ENCODE peak calls at places on chromosomes 1 and 21, in five cellular contexts. H is endothelial cell of umbilical vein, M is PC-9, X is mammary epithelial cell, U is fibroblast of lung. G is an unnamed sample.

GRCh38 chr1:246726255-246726679 is 2.1 kb downstream of the SCCPDH start:
- DNase-seq in H (no peak), M (no peak), X (no peak), U (no peak), G (no peak)

GRCh38 chr1:201223852-201224670 is 33.4 kb downstream of the IGFN1 start:
- DNase-seq in X (no peak), H (no peak), M (no peak), U (no peak), G (no peak)

GRCh38 chr21:46118871-46119564 is 21.1 kb downstream of the COL6A2 start:
- DNase-seq in X (no peak), M (no peak), H (no peak), U (no peak), G (no peak)

GRCh38 chr1:171794085-171794484 is 12.6 kb downstream of the METTL13 start:
- DNase-seq in H (no peak), U (no peak), X (peak), M (no peak), G (no peak)

GRCh38 chr1:72623299-72623708 is 341.0 kb upstream of the NEGR1 start:
- DNase-seq in U (peak), M (peak), X (peak), H (peak), G (peak)

GRCh38 chr21:45972716-45973474 is 8.7 kb upstream of the COL6A1 start:
- DNase-seq in U (peak), H (peak), M (no peak), X (no peak), G (peak)

GRCh38 chr1:223759273-223759672 is 46.9 kb downstream of the CAPN2 start:
- DNase-seq in X (no peak), M (no peak), H (no peak), U (no peak), G (peak)

GRCh38 chr1:180486092-180486491 is 16.3 kb downstream of the ACBD6 start:
- DNase-seq in H (no peak), X (no peak), U (no peak), M (no peak), G (peak)

DNA sequence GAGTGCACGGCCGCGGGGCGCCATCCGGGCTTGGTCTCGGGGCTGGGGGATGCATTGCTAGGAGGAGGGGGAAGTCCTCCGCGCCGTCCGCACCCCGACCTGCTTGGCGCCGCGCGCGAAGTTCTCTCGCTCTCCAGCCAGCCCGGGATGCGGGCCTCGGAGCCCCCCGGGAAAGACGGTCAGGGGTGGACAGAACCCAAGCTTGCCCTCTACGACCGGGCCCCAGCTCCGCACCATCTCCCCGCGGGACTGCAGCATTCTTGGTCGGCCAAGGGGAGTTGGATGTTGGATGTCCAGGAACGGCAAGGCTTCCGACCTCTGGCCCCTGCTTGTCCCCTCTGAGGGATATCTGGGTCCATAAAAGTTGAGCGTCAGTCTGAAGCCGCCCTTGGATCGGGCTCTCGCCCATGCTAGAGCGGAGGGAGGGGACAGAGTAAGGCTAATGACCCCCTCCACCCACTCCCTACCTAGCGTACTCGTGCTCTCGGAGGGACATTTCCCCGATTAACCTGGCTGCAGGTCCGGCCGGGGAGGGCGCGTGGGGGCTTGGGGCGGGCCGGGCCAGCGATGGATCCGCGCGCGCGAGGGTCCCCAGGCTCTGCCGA is 522 bp downstream of the DISP3 start:
- DNase-seq in H (peak), M (no peak), X (no peak), U (no peak), G (peak)
- TF ChIP-seq EZH2 in H (peak), M (no peak), X (no peak), U (peak), G (no peak)

DNA sequence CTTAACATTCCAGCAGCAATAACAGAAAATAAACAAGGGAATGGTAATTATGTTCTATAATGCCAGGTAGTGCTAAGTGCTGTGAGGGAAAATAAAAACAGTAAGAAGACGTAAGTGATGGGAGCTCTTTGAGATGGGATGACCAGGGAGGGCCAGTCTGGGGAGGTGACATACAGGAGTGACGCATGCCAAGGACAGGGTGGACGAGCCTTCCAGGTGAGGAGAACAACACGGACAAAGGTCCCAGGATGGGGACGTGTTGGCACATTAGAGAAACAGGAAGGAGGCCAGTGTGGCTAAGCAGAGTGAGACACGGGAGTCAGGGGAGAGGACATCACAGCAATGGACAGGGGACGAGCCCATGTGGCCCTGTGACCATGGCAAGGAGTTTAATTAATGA is 11.7 kb upstream of the LRRC52 start:
- DNase-seq in H (no peak), U (no peak), X (no peak), M (no peak), G (no peak)
- H2AFZ ChIP-seq in H (no peak), U (no peak), X (no peak), M (no peak), G (no peak)

DNA sequence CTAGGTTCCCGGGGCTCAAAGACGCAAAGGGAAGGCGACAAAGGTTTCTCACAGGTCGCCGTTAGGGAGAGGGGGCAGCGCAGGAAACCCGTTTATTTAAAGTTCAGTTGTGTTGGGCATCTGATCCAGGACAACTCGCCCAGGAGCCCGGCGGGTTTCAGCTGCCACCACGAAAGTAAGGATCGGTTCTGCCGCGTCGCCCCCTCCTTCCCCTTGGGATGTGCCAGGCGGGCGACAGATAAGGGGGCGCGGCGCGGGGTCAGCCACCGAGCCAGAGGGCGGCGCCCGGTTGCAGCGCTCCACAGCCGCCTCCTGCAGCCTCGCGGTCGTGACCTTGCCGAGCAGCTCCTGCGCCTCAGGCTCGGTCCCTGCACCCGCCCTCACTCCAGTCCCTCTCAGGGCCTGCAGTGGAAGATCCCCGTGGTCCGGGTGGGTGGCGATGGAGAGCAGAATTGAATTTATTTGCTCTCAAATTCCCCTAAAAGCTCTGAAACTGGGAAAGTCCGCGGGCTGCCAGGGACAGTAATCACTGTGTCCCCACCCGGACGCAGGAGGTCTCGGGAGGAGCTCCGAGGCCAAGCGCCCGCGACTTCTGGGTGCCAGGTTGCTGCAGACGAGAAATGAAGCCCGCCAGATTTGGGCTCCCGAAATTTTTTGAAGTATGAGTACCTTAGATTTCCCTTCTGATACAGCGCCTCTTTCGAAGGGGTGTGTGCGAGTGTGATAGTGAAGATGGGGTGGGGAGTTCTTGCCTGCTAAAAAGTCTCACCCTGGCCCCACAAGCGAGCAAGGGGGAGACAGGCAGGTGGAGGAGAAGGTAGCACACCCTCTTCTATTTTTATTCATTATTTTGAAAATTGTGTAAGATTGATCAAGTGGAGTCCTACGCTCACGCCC is 28.4 kb upstream of the NFIA start:
- DNase-seq in U (no peak), M (no peak), X (no peak), H (no peak), G (peak)
- TF ChIP-seq EZH2 in U (no peak), M (no peak), X (no peak), H (no peak), G (peak)

GRCh38 chr1:14020006-14020405 is 320.0 kb downstream of the PRDM2 start:
- DNase-seq in U (no peak), M (no peak), X (no peak), H (no peak), G (no peak)
- H2AFZ ChIP-seq in U (no peak), M (no peak), X (no peak), H (no peak), G (no peak)

GRCh38 chr1:2627746-2628145 is 5.1 kb downstream of the MMEL1 start:
- DNase-seq in M (no peak), U (no peak), H (no peak), X (no peak), G (no peak)
- TF ChIP-seq EZH2 in M (no peak), U (no peak), H (no peak), X (no peak), G (no peak)

DNA sequence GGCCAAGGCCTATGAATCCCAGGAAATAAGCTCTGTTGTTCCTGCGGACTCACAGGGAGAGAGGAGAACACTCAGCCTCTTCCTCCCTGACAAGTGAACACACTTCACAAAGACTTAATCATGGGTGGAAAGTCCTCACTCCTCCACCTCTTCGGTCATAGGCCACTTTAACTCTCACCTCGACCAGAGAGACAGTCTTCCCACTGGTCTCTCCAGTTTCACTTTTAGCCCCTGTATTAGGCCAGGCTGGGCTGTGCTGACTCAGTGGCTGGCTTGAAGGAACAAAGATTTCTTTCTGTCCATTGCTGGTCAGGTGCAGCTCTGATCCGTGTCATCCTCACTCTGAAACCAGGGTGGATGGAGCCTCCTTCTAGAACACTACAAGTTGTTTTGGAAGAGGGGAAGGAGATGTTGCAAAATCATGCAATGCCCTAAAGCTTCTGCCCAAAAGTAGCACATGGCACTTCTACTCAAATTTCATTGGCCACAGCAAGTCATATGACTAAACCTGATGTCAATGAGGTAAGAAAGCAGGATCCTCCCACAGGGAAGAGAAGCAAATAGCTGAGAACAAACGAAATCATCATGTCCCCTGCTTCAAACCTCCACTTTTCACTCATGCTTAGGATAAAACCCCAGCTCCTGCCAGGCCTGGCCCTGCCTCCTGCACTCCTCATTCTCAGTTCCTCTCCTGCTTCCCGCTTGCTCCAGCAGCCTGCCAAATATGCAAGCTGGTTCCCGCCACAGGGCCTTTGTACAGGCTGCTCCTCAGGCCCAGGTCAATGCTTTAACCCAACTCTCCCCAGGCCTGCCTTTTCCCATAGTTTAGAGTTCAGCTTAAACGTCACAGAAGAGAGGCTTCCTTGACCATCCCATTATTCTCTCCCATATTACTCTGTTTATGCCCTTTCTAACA is 150.5 kb upstream of the RUNX3 start:
- DNase-seq in X (peak), M (no peak), H (no peak), U (peak), G (no peak)
- H2AFZ ChIP-seq in X (peak), M (no peak), H (no peak), U (no peak), G (peak)